ENCODE peak calls at places on chromosomes 4 and X, in ten cellular contexts. Q, P, W, H, K, G, F, E, U and C are unnamed samples.

GRCh38 chrX:72202792-72203401 is 21.3 kb downstream of the PIN4 start:
- DNase-seq in W (no peak), G (no peak), Q (no peak), K (no peak), U (no peak), E (no peak), F (no peak), P (no peak), H (no peak), C (no peak)

GRCh38 chr4:71456841-71457240 is 118.0 kb downstream of the SLC4A4 start:
- DNase-seq in W (no peak), Q (no peak), K (no peak), F (peak; percentile 73), U (no peak), E (no peak), P (no peak), G (no peak), H (no peak), C (no peak)

GRCh38 chrX:133986008-133986683 is 752 bp upstream of the GPC3 start:
- DNase-seq in U (no peak), P (no peak), Q (no peak), H (no peak), K (no peak), E (peak; percentile 14), F (no peak), W (no peak), G (peak; percentile 74), C (no peak)

GRCh38 chr4:72846280-72847111 is 223.0 kb downstream of the COX18 start:
- DNase-seq in H (peak; percentile 95), K (no peak), Q (no peak), E (no peak), W (no peak), G (no peak), F (no peak), P (no peak), U (no peak), C (no peak)

GRCh38 chr4:120716346-120716745 is 206.2 kb downstream of the PRDM5 start:
- DNase-seq in W (no peak), F (no peak), E (no peak), G (no peak), Q (no peak), K (no peak), P (no peak), U (no peak), H (no peak), C (no peak)

GRCh38 chr4:84596826-84597225 is 13.9 kb downstream of the CDS1 start:
- DNase-seq in Q (no peak), G (no peak), E (no peak), H (peak; percentile 87), F (no peak), K (no peak), P (no peak), W (no peak), U (peak; percentile 6), C (no peak)

GRCh38 chrX:115419094-115419493 is 129.6 kb downstream of the LUZP4 start:
- DNase-seq in P (no peak), E (no peak), K (no peak), G (no peak), F (peak; percentile 10), H (no peak), Q (no peak), W (no peak), U (no peak), C (no peak)

GRCh38 chr4:32025840-32026459 is 1305.8 kb downstream of the PCDH7 start:
- DNase-seq in U (no peak), E (no peak), Q (no peak), F (no peak), P (no peak), K (no peak), G (no peak), H (no peak), W (no peak), C (no peak)

GRCh38 chrX:40101430-40101802 is 3.7 kb upstream of the BCOR start:
- DNase-seq in G (no peak), K (no peak), W (no peak), H (no peak), E (no peak), P (no peak), U (no peak), F (no peak), Q (no peak), C (no peak)

GRCh38 chr4:153555730-153556440 is 89.7 kb downstream of the TMEM131L start:
- DNase-seq in H (no peak), U (peak; percentile 4), P (no peak), G (no peak), E (no peak), F (peak; percentile 56), Q (no peak), W (no peak), K (no peak), C (no peak)

GRCh38 chr4:48546336-48546735 is 56.3 kb downstream of the ZAR1 start:
- DNase-seq in E (no peak), U (peak; percentile 34), G (peak; percentile 1), H (peak; percentile 68), P (no peak), K (peak; percentile 4), W (no peak), F (no peak), Q (no peak), C (no peak)

GRCh38 chrX:56228914-56229313 is 3.2 kb upstream of the KLF8 start:
- DNase-seq in K (no peak), E (no peak), H (no peak), Q (no peak), U (no peak), G (no peak), P (no peak), F (no peak), W (no peak), C (no peak)

GRCh38 chrX:130902446-130902782 is 595 bp downstream of the ENOX2 start:
- DNase-seq in E (no peak), G (no peak), F (no peak), W (no peak), P (no peak), U (no peak), Q (no peak), K (no peak), H (no peak), C (no peak)

GRCh38 chrX:131764224-131764623 is 220.3 kb downstream of the OR13H1 start:
- DNase-seq in U (no peak), W (no peak), E (no peak), Q (no peak), G (no peak), K (no peak), F (no peak), P (no peak), H (no peak), C (no peak)

GRCh38 chr4:188949608-188950007 is 810.4 kb downstream of the TRIML1 start:
- DNase-seq in E (no peak), G (no peak), F (no peak), K (no peak), Q (no peak), H (no peak), P (no peak), U (no peak), W (no peak), C (no peak)

GRCh38 chrX:70301716-70302115 is 11.8 kb downstream of the KIF4A start:
- DNase-seq in P (no peak), F (no peak), K (no peak), U (no peak), W (no peak), G (no peak), Q (no peak), H (no peak), E (no peak), C (no peak)

GRCh38 chr4:10054571-10055041 is 33.3 kb upstream of the SLC2A9 start:
- DNase-seq in K (no peak), H (no peak), G (no peak), F (no peak), Q (no peak), W (no peak), E (no peak), P (no peak), U (no peak), C (no peak)

GRCh38 chr4:677431-678293 is 3.3 kb downstream of the MYL5 start:
- DNase-seq in F (no peak), Q (no peak), G (peak; percentile 17), K (no peak), P (no peak), U (peak; percentile 63), E (no peak), H (no peak), W (no peak), C (no peak)

GRCh38 chr4:177769155-177769554 is 326.9 kb upstream of the AGA start:
- DNase-seq in G (no peak), E (no peak), P (no peak), W (no peak), U (no peak), K (no peak), H (peak; percentile 12), Q (no peak), F (no peak), C (no peak)

GRCh38 chrX:130981836-130982235 is 76.3 kb upstream of the ARHGAP36 start:
- DNase-seq in P (no peak), F (no peak), K (no peak), Q (no peak), U (no peak), G (no peak), W (no peak), E (no peak), H (no peak), C (no peak)

GRCh38 chr4:165410214-165410613 is 31.4 kb downstream of the CPE start:
- DNase-seq in Q (no peak), H (no peak), P (no peak), G (no peak), K (no peak), E (peak; percentile 22), W (no peak), F (no peak), U (peak; percentile 29), C (no peak)

GRCh38 chrX:69503228-69503834 is 795 bp upstream of the NALF2 start:
- DNase-seq in G (peak; percentile 60), P (no peak), K (no peak), Q (no peak), E (peak; percentile 60), F (no peak), W (no peak), H (no peak), U (peak; percentile 83), C (no peak)

GRCh38 chr4:164139291-164139690 is 614.6 kb upstream of the SMIM31 start:
- DNase-seq in Q (no peak), P (no peak), F (no peak), E (no peak), K (no peak), G (no peak), H (no peak), W (no peak), U (no peak), C (no peak)

GRCh38 chrX:138745215-138745614 is 33.7 kb upstream of the FGF13 start:
- DNase-seq in Q (no peak), W (no peak), E (no peak), K (peak; percentile 34), P (no peak), G (peak; percentile 36), F (no peak), H (peak; percentile 68), U (peak; percentile 19), C (no peak)

GRCh38 chr4:118968006-118968405 is 79.4 kb downstream of the SYNPO2 start:
- DNase-seq in H (peak; percentile 94), G (no peak), U (peak; percentile 26), E (no peak), F (peak; percentile 86), W (no peak), P (no peak), K (no peak), Q (no peak), C (no peak)